ENCODE peak calls at places on chromosome 5, in ten cellular contexts. O, A, B, Y, M, H, W, Z, T and F are unnamed samples.

GRCh38 chr5:76714771-76715483 is 999 bp upstream of the F2R start:
- DNase-seq in O (no peak), A (peak), B (no peak), Y (no peak), M (peak), H (no peak), W (peak), Z (no peak), T (no peak), F (no peak)

GRCh38 chr5:106171708-106172107 is 1499.0 kb downstream of the EFNA5 start:
- DNase-seq in O (peak), A (no peak), B (no peak), Y (peak), M (no peak), H (peak), W (no peak), Z (no peak), T (peak), F (no peak)

GRCh38 chr5:76219636-76220035 is 136.5 kb downstream of the SV2C start:
- DNase-seq in O (no peak), A (no peak), B (no peak), Y (no peak), M (no peak), H (no peak), W (no peak), Z (no peak), T (no peak), F (no peak)

GRCh38 chr5:34833991-34834793 is 4.8 kb upstream of the TTC23L start:
- DNase-seq in O (peak), A (no peak), B (no peak), Y (no peak), M (no peak), H (no peak), W (no peak), Z (no peak), T (no peak), F (no peak)

GRCh38 chr5:160521392-160521663 is 99.7 kb downstream of the PTTG1 start:
- DNase-seq in O (no peak), A (no peak), B (no peak), Y (no peak), M (no peak), H (no peak), W (no peak), Z (no peak), T (no peak), F (no peak)

GRCh38 chr5:145752947-145753346 is 82.2 kb downstream of the PRELID2 start:
- DNase-seq in O (peak), A (no peak), B (no peak), Y (peak), M (no peak), H (peak), W (no peak), Z (no peak), T (no peak), F (no peak)

GRCh38 chr5:146313027-146313426 is 25.6 kb upstream of the POU4F3 start:
- DNase-seq in O (no peak), A (no peak), B (no peak), Y (peak), M (no peak), H (no peak), W (no peak), Z (no peak), T (no peak), F (no peak)

GRCh38 chr5:79093762-79094161 is 17.8 kb upstream of the BHMT start:
- DNase-seq in O (no peak), A (no peak), B (no peak), Y (no peak), M (no peak), H (no peak), W (no peak), Z (no peak), T (no peak), F (no peak)

GRCh38 chr5:133233616-133234015 is 181.8 kb downstream of the HSPA4 start:
- DNase-seq in O (no peak), A (no peak), B (no peak), Y (no peak), M (no peak), H (no peak), W (no peak), Z (no peak), T (no peak), F (no peak)

GRCh38 chr5:27472875-27473274 is 434.5 kb upstream of the CDH9 start:
- DNase-seq in O (peak), A (no peak), B (no peak), Y (peak), M (no peak), H (no peak), W (no peak), Z (no peak), T (no peak), F (no peak)